ENCODE peak calls at places on chromosomes 2 and 18, in eight cellular contexts. M is WERI-Rb-1, C is glutamatergic neuron, R is neural progenitor cell, D is gastrocnemius medialis, V is tibial nerve, S is breast epithelium, Y is ovary. B is an unnamed sample.

GRCh38 chr2:28621172-28622100 is 125.6 kb downstream of the PLB1 start:
- DNase-seq in M (peak), C (peak), R (peak), D (peak), V (peak), S (peak), Y (peak), B (peak)

GRCh38 chr2:207394812-207395534 is 134.8 kb upstream of the CREB1 start:
- DNase-seq in M (no peak), C (no peak), R (no peak), D (no peak), V (no peak), S (no peak), Y (no peak), B (peak)

GRCh38 chr2:206443735-206444527 is 599 bp downstream of the ADAM23 start:
- DNase-seq in M (peak), C (peak), R (peak), D (no peak), V (no peak), S (no peak), Y (peak), B (no peak)

GRCh38 chr2:34266908-34267697 is 668.0 kb upstream of the FAM98A start:
- DNase-seq in M (no peak), C (no peak), R (no peak), D (no peak), V (no peak), S (no peak), Y (no peak), B (no peak)

GRCh38 chr2:238967978-238968360 is 120.1 kb downstream of the TWIST2 start:
- DNase-seq in M (no peak), C (no peak), R (no peak), D (no peak), V (no peak), S (no peak), Y (peak), B (no peak)

GRCh38 chr2:209876211-209876610 is 104.6 kb downstream of the UNC80 start:
- DNase-seq in M (no peak), C (no peak), R (no peak), D (no peak), V (no peak), S (no peak), Y (no peak), B (no peak)

GRCh38 chr2:102051659-102052366 is 60.1 kb downstream of the IL1R2 start:
- DNase-seq in M (no peak), C (no peak), R (no peak), D (no peak), V (no peak), S (no peak), Y (no peak), B (no peak)

GRCh38 chr2:196502413-196502812 is 137.1 kb upstream of the CCDC150 start:
- DNase-seq in M (no peak), C (no peak), R (no peak), D (no peak), V (no peak), S (no peak), Y (no peak), B (no peak)

GRCh38 chr2:26767129-26767528 is 3.0 kb downstream of the SLC35F6 start:
- DNase-seq in M (no peak), C (no peak), R (no peak), D (no peak), V (no peak), S (no peak), Y (no peak), B (no peak)

GRCh38 chr2:229980440-229981184 is 58.3 kb downstream of the FBXO36 start:
- DNase-seq in M (no peak), C (no peak), R (peak), D (peak), V (no peak), S (no peak), Y (peak), B (peak)

GRCh38 chr2:9145109-9145751 is 61.4 kb upstream of the ASAP2 start:
- DNase-seq in M (no peak), C (no peak), R (no peak), D (peak), V (no peak), S (no peak), Y (no peak), B (peak)

GRCh38 chr18:80096032-80096565 is 13.0 kb upstream of the ADNP2 start:
- DNase-seq in M (no peak), C (no peak), R (no peak), D (no peak), V (no peak), S (no peak), Y (no peak), B (no peak)

GRCh38 chr2:182447843-182448242 is 21.0 kb upstream of the PDE1A start:
- DNase-seq in M (no peak), C (no peak), R (no peak), D (no peak), V (no peak), S (no peak), Y (no peak), B (no peak)

GRCh38 chr2:8058652-8059051 is 623.2 kb upstream of the ID2 start:
- DNase-seq in M (no peak), C (no peak), R (no peak), D (no peak), V (no peak), S (no peak), Y (no peak), B (no peak)

GRCh38 chr2:62643100-62643471 is 62.4 kb upstream of the EHBP1 start:
- DNase-seq in M (no peak), C (no peak), R (no peak), D (no peak), V (no peak), S (no peak), Y (no peak), B (no peak)

GRCh38 chr2:6866982-6867381 is 1.3 kb upstream of the CMPK2 start:
- DNase-seq in M (no peak), C (no peak), R (no peak), D (no peak), V (no peak), S (no peak), Y (no peak), B (no peak)

GRCh38 chr2:17892726-17893534 is 14.5 kb downstream of the KCNS3 start:
- DNase-seq in M (no peak), C (no peak), R (peak), D (no peak), V (no peak), S (no peak), Y (no peak), B (no peak)

GRCh38 chr18:74652392-74652988 is 54.8 kb downstream of the ZNF407 start:
- DNase-seq in M (no peak), C (no peak), R (peak), D (no peak), V (no peak), S (no peak), Y (no peak), B (no peak)

GRCh38 chr2:118246726-118247125 is 158.5 kb downstream of the INSIG2 start:
- DNase-seq in M (no peak), C (no peak), R (no peak), D (peak), V (no peak), S (no peak), Y (no peak), B (no peak)

GRCh38 chr2:237388036-237388435 is 25.9 kb downstream of the COL6A3 start:
- DNase-seq in M (no peak), C (no peak), R (no peak), D (no peak), V (no peak), S (no peak), Y (no peak), B (no peak)

GRCh38 chr18:37548679-37549289 is 16.8 kb downstream of the CELF4 start:
- DNase-seq in M (no peak), C (no peak), R (no peak), D (no peak), V (no peak), S (no peak), Y (no peak), B (no peak)

GRCh38 chr2:168772704-168773103 is 29.7 kb upstream of the NOSTRIN start:
- DNase-seq in M (no peak), C (no peak), R (no peak), D (no peak), V (no peak), S (no peak), Y (no peak), B (no peak)

GRCh38 chr2:212539145-212539880 is 711 bp upstream of the ERBB4 start:
- DNase-seq in M (peak), C (peak), R (peak), D (peak), V (peak), S (peak), Y (no peak), B (no peak)

GRCh38 chr2:119659601-119660342 is 19.2 kb upstream of the TMEM177 start:
- DNase-seq in M (peak), C (peak), R (peak), D (no peak), V (no peak), S (no peak), Y (peak), B (no peak)

GRCh38 chr2:100742884-100743283 is 77.1 kb upstream of the NPAS2 start:
- DNase-seq in M (no peak), C (no peak), R (no peak), D (no peak), V (no peak), S (no peak), Y (no peak), B (peak)

GRCh38 chr2:189601043-189601442 is 20.5 kb upstream of the SLC40A1 start:
- DNase-seq in M (no peak), C (no peak), R (no peak), D (no peak), V (no peak), S (no peak), Y (no peak), B (no peak)

GRCh38 chr2:122652670-122653069 is 897.2 kb downstream of the TSN start:
- DNase-seq in M (no peak), C (no peak), R (no peak), D (no peak), V (no peak), S (no peak), Y (no peak), B (no peak)

GRCh38 chr18:9708057-9708881 is at the start of gene RAB31:
- DNase-seq in M (peak), C (peak), R (peak), D (no peak), V (peak), S (peak), Y (peak), B (peak)

GRCh38 chr2:138814123-138814883 is 34.1 kb upstream of the NXPH2 start:
- DNase-seq in M (peak), C (no peak), R (peak), D (no peak), V (no peak), S (no peak), Y (no peak), B (no peak)
- TF ChIP-seq CTCF in M (peak), C (peak), R (peak), D (no peak), V (no peak), S (no peak), Y (no peak), B (no peak)

GRCh38 chr2:201116959-201117734 is 1.2 kb downstream of the CFLAR start:
- DNase-seq in M (no peak), C (peak), R (peak), D (peak), V (peak), S (no peak), Y (peak), B (peak)
- TF ChIP-seq CTCF in M (no peak), C (no peak), R (peak), D (no peak), V (peak), S (peak), Y (peak), B (peak)

DNA sequence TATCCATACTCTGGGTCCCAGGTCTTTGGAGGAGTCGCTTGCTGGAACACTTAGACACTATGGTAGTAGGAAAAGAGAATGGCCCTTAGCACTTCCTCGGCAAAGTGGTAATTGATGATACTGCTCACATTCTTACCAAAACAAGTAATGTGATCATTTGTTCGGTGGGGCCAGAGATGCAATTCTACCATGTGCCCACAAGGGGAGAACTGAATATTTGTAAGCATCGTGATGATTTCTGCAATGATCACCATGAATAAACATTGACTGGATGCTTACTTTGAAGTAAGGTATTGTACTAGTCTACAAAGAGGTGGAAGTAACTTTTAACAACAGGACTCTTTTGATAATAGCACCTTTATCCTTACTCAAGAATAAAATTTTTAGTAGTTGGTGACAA is 109.7 kb downstream of the CD8B2 start:
- DNase-seq in M (no peak), C (no peak), R (peak), D (no peak), V (no peak), S (no peak), Y (no peak), B (no peak)
- TF ChIP-seq CTCF in M (peak), C (peak), R (peak), D (no peak), V (no peak), S (no peak), Y (no peak), B (no peak)

GRCh38 chr2:170929686-170930050 is 615 bp downstream of the GORASP2 start:
- DNase-seq in M (peak), C (peak), R (peak), D (peak), V (peak), S (peak), Y (peak), B (peak)
- TF ChIP-seq CTCF in M (no peak), C (no peak), R (no peak), D (no peak), V (no peak), S (no peak), Y (no peak), B (no peak)

DNA sequence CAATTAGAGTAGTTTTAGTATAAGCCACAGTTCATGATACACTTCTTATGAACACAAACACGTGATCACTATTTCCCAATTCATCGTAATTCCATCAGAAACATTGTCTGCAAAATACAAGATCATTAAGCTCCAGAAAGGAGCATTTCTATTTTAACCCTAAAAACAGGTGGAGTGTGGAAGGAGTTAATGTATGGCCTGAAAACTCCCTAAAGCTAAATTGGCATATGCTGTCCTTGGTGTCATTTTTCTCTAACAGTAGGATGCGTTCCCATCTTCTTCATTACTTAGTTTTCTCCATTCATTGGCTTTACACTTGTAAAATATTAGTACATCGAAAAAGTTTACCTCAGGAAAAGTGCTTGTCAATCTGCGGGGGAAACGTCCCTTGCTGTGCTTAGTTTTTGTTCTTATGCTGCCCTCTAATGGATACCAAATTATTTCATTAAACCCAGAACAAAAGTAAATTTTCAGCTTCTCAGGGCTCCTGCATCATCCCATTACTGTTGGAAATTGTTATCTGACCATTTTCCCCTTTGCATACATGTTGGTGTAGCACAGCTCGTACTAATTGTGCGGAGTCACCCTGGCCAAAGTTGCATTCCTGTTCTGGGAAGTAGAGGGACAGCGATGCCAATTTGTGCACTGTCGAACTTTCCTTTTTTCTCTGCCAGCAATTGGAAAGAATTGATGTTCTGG is 153.4 kb downstream of the GPD2 start:
- DNase-seq in M (peak), C (no peak), R (peak), D (no peak), V (no peak), S (no peak), Y (peak), B (no peak)
- TF ChIP-seq CTCF in M (peak), C (peak), R (peak), D (peak), V (peak), S (peak), Y (peak), B (peak)

GRCh38 chr2:159131882-159132281 is 154.6 kb downstream of the WDSUB1 start:
- DNase-seq in M (no peak), C (no peak), R (no peak), D (no peak), V (no peak), S (no peak), Y (no peak), B (no peak)

GRCh38 chr2:159136405-159136804 is 150.1 kb downstream of the WDSUB1 start:
- DNase-seq in M (no peak), C (no peak), R (no peak), D (no peak), V (no peak), S (no peak), Y (no peak), B (no peak)

GRCh38 chr2:159131267-159131790 is 155.2 kb downstream of the WDSUB1 start:
- DNase-seq in M (peak), C (no peak), R (no peak), D (no peak), V (no peak), S (no peak), Y (no peak), B (no peak)

GRCh38 chr2:159134979-159135378 is 151.5 kb downstream of the WDSUB1 start:
- DNase-seq in M (no peak), C (no peak), R (no peak), D (no peak), V (no peak), S (no peak), Y (no peak), B (no peak)

GRCh38 chr2:159133795-159134194 is 152.7 kb downstream of the WDSUB1 start:
- DNase-seq in M (no peak), C (no peak), R (no peak), D (no peak), V (no peak), S (no peak), Y (no peak), B (no peak)
- TF ChIP-seq CTCF in M (no peak), C (no peak), R (no peak), D (no peak), V (no peak), S (no peak), Y (no peak), B (no peak)

GRCh38 chr2:174142290-174142689 is 106.0 kb downstream of the OLA1 start:
- DNase-seq in M (no peak), C (no peak), R (no peak), D (no peak), V (no peak), S (no peak), Y (no peak), B (no peak)

GRCh38 chr2:174138161-174138560 is 110.2 kb downstream of the OLA1 start:
- DNase-seq in M (no peak), C (no peak), R (no peak), D (no peak), V (no peak), S (no peak), Y (no peak), B (no peak)
- TF ChIP-seq CTCF in M (peak), C (peak), R (peak), D (no peak), V (no peak), S (no peak), Y (no peak), B (no peak)

GRCh38 chr2:241458687-241459086 is 49.7 kb downstream of the STK25 start:
- DNase-seq in M (no peak), C (no peak), R (no peak), D (no peak), V (no peak), S (no peak), Y (no peak), B (no peak)
- TF ChIP-seq CTCF in M (no peak), C (no peak), R (no peak), D (no peak), V (no peak), S (no peak), Y (no peak), B (no peak)